ENCODE peak calls at places on chromosomes 3 and 15, in four cellular contexts. One of them, this sample, is unnamed.
A peak's percentile ranks its signal among the peaks of the same experiment; 100 is the strongest.

GRCh38 chr15:42080585-42081462 is 13.5 kb downstream of the PLA2G4D start:
- DNase-seq in GM12878: no peak
- DNase-seq in MM.1S: no peak
- DNase-seq in K562: no peak
- DNase-seq in this sample: no peak

GRCh38 chr3:30289324-30289723 is 317.1 kb upstream of the TGFBR2 start:
- DNase-seq in K562: no peak
- DNase-seq in MM.1S: no peak
- DNase-seq in GM12878: no peak
- DNase-seq in this sample: no peak

GRCh38 chr3:8712871-8713360 is 20.7 kb upstream of the CAV3 start:
- DNase-seq in GM12878: no peak
- DNase-seq in K562: no peak
- DNase-seq in MM.1S: no peak
- DNase-seq in this sample: no peak

GRCh38 chr3:28726840-28727239 is 378.2 kb upstream of the AZI2 start:
- DNase-seq in MM.1S: peak; percentile 55
- DNase-seq in K562: peak; percentile 19
- DNase-seq in GM12878: peak; percentile 8
- DNase-seq in this sample: peak; percentile 23

GRCh38 chr15:62439543-62440016 is 274.5 kb upstream of the C2CD4B start:
- DNase-seq in MM.1S: no peak
- DNase-seq in GM12878: no peak
- DNase-seq in K562: no peak
- DNase-seq in this sample: no peak

GRCh38 chr3:13275376-13276005 is 144.6 kb downstream of the NUP210 start:
- DNase-seq in K562: no peak
- DNase-seq in MM.1S: no peak
- DNase-seq in GM12878: no peak
- DNase-seq in this sample: no peak

GRCh38 chr3:11567516-11568467 is 75.9 kb downstream of the VGLL4 start:
- DNase-seq in MM.1S: no peak
- DNase-seq in GM12878: no peak
- DNase-seq in K562: no peak
- DNase-seq in this sample: no peak

GRCh38 chr15:101488300-101489164 is 975 bp downstream of the PCSK6 start:
- DNase-seq in K562: peak; percentile 66
- DNase-seq in GM12878: no peak
- DNase-seq in MM.1S: no peak
- DNase-seq in this sample: no peak

GRCh38 chr3:141659821-141660597 is 78.1 kb upstream of the RNF7 start:
- DNase-seq in K562: peak; percentile 36
- DNase-seq in GM12878: no peak
- DNase-seq in MM.1S: no peak
- DNase-seq in this sample: no peak

GRCh38 chr15:93040288-93041158 is 48.5 kb downstream of the RGMA start:
- DNase-seq in K562: no peak
- DNase-seq in GM12878: no peak
- DNase-seq in MM.1S: no peak
- DNase-seq in this sample: no peak

GRCh38 chr3:63481627-63482026 is 170.8 kb upstream of the SNTN start:
- DNase-seq in GM12878: no peak
- DNase-seq in MM.1S: no peak
- DNase-seq in K562: no peak
- DNase-seq in this sample: no peak
- H3K9ac ChIP-seq in GM12878: no peak overlapping the region
- H3K9ac ChIP-seq in MM.1S: no peak overlapping the region
- H3K9ac ChIP-seq in K562: no peak overlapping the region
- H3K9ac ChIP-seq in this sample: no peak overlapping the region

GRCh38 chr3:143321058-143321769 is 201.6 kb downstream of the CHST2 start:
- DNase-seq in K562: no peak
- DNase-seq in GM12878: no peak
- DNase-seq in MM.1S: no peak
- DNase-seq in this sample: no peak
- H2AFZ ChIP-seq in K562: peak overlapping the region; percentile 53
- H2AFZ ChIP-seq in GM12878: no peak overlapping the region
- H2AFZ ChIP-seq in MM.1S: no peak overlapping the region
- H2AFZ ChIP-seq in this sample: no peak overlapping the region

DNA sequence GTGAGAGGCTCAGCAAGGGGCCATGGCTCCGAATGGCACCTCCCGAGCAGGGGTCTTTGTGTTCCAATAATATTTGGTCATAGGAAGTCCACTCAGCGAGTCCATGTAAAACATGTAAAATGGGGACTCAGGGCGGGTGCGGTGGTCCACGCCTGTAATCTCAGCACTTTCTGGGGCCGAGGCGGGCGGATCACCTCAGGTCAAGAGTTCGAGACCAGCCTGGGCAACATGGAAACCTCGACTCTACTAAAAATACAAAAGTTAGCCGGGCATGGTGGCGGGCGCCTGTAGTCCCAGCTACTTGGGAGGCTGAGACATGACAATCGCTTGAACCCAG is 26.4 kb downstream of the EFCC1 start:
- DNase-seq in K562: no peak
- DNase-seq in MM.1S: no peak
- DNase-seq in GM12878: no peak
- DNase-seq in this sample: no peak
- H3K9ac ChIP-seq in K562: peak overlapping the region; percentile 57
- H3K9ac ChIP-seq in MM.1S: peak overlapping the region; percentile 69
- H3K9ac ChIP-seq in GM12878: peak overlapping the region; percentile 44
- H3K9ac ChIP-seq in this sample: peak overlapping the region; percentile 62

GRCh38 chr3:66606126-66606525 is 105.3 kb upstream of the LRIG1 start:
- DNase-seq in K562: no peak
- DNase-seq in GM12878: no peak
- DNase-seq in MM.1S: no peak
- DNase-seq in this sample: no peak

GRCh38 chr3:66604476-66604875 is 103.7 kb upstream of the LRIG1 start:
- DNase-seq in K562: no peak
- DNase-seq in MM.1S: no peak
- DNase-seq in GM12878: no peak
- DNase-seq in this sample: no peak

GRCh38 chr3:66610548-66610909 is 109.7 kb upstream of the LRIG1 start:
- DNase-seq in GM12878: no peak
- DNase-seq in MM.1S: no peak
- DNase-seq in K562: no peak
- DNase-seq in this sample: no peak

GRCh38 chr3:66609660-66610547 is 109.1 kb upstream of the LRIG1 start:
- DNase-seq in GM12878: no peak
- DNase-seq in K562: no peak
- DNase-seq in MM.1S: no peak
- DNase-seq in this sample: no peak

GRCh38 chr3:66606868-66607267 is 106.0 kb upstream of the LRIG1 start:
- DNase-seq in MM.1S: no peak
- DNase-seq in GM12878: no peak
- DNase-seq in K562: peak; percentile 12
- DNase-seq in this sample: no peak
- H2AFZ ChIP-seq in MM.1S: no peak overlapping the region
- H2AFZ ChIP-seq in GM12878: no peak overlapping the region
- H2AFZ ChIP-seq in K562: no peak overlapping the region
- H2AFZ ChIP-seq in this sample: no peak overlapping the region

GRCh38 chr3:171833775-171834460 is 9.2 kb upstream of the TMEM212 start:
- DNase-seq in K562: no peak
- DNase-seq in MM.1S: peak; percentile 62
- DNase-seq in GM12878: no peak
- DNase-seq in this sample: no peak
- H3K9ac ChIP-seq in K562: no peak overlapping the region
- H3K9ac ChIP-seq in MM.1S: no peak overlapping the region
- H3K9ac ChIP-seq in GM12878: no peak overlapping the region
- H3K9ac ChIP-seq in this sample: no peak overlapping the region

GRCh38 chr3:143307613-143308183 is 188.1 kb downstream of the CHST2 start:
- DNase-seq in K562: peak; percentile 86
- DNase-seq in GM12878: peak; percentile 31
- DNase-seq in MM.1S: peak; percentile 28
- DNase-seq in this sample: no peak
- H2AFZ ChIP-seq in K562: peak overlapping the region; percentile 87
- H2AFZ ChIP-seq in GM12878: no peak overlapping the region
- H2AFZ ChIP-seq in MM.1S: no peak overlapping the region
- H2AFZ ChIP-seq in this sample: no peak overlapping the region

GRCh38 chr3:136731274-136731884 is 20.8 kb downstream of the STAG1 start:
- DNase-seq in GM12878: no peak
- DNase-seq in K562: no peak
- DNase-seq in MM.1S: no peak
- DNase-seq in this sample: no peak

GRCh38 chr3:136725468-136725867 is 26.7 kb downstream of the STAG1 start:
- DNase-seq in K562: no peak
- DNase-seq in MM.1S: no peak
- DNase-seq in GM12878: no peak
- DNase-seq in this sample: no peak

GRCh38 chr3:136730595-136731273 is 21.4 kb downstream of the STAG1 start:
- DNase-seq in MM.1S: no peak
- DNase-seq in K562: no peak
- DNase-seq in GM12878: peak; percentile 56
- DNase-seq in this sample: no peak

GRCh38 chr3:136728434-136728833 is 23.7 kb downstream of the STAG1 start:
- DNase-seq in K562: no peak
- DNase-seq in MM.1S: no peak
- DNase-seq in GM12878: no peak
- DNase-seq in this sample: no peak

GRCh38 chr3:136728918-136729317 is 23.3 kb downstream of the STAG1 start:
- DNase-seq in K562: no peak
- DNase-seq in MM.1S: no peak
- DNase-seq in GM12878: no peak
- DNase-seq in this sample: no peak
- H3K9ac ChIP-seq in K562: no peak overlapping the region
- H3K9ac ChIP-seq in MM.1S: no peak overlapping the region
- H3K9ac ChIP-seq in GM12878: no peak overlapping the region
- H3K9ac ChIP-seq in this sample: no peak overlapping the region

DNA sequence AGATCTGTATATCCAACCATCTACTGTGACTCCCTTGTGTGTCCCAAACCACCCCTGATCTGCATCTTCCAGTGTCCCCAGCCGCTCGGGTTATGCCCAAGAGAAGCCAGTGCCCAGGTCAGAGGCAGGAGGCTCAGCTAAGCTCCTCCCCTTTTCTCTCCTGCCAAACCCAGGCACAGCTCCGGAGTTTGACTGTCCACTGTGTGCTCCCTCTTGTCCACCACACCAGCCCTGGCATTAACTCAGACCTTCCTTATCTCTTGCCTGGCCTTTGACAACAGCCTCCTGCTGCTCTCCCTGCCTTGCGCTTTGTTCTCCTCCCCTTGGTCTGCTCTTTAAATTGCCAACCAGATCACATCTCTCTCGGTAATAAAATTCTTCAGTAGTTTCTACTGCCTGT is 39.3 kb downstream of the DGKG start:
- DNase-seq in GM12878: no peak
- DNase-seq in K562: no peak
- DNase-seq in MM.1S: no peak
- DNase-seq in this sample: no peak
- H2AFZ ChIP-seq in GM12878: no peak overlapping the region
- H2AFZ ChIP-seq in K562: no peak overlapping the region
- H2AFZ ChIP-seq in MM.1S: no peak overlapping the region
- H2AFZ ChIP-seq in this sample: no peak overlapping the region